ENCODE peak calls at places on chromosomes 1 and 21, in eight cellular contexts. One of them, this sample, is unnamed. For H3K27me3 and H3K4me1, the result is how much of the 10 kb centered on the place peaks cover.

GRCh38 chr1:36987276-36987675 is 47.0 kb downstream of the GRIK3 start:
- DNase-seq in aorta: no peak
- DNase-seq in cardiac muscle cell: no peak
- DNase-seq in spleen: no peak
- DNase-seq in fibroblast of lung: no peak
- DNase-seq in tibial artery: no peak
- DNase-seq in ascending aorta: no peak
- DNase-seq in ovary: no peak
- DNase-seq in this sample: no peak

GRCh38 chr1:82586473-82586872 is 785.7 kb downstream of the ADGRL2 start:
- DNase-seq in spleen: no peak
- DNase-seq in tibial artery: peak
- DNase-seq in cardiac muscle cell: peak
- DNase-seq in ovary: no peak
- DNase-seq in fibroblast of lung: peak
- DNase-seq in aorta: no peak
- DNase-seq in ascending aorta: no peak
- DNase-seq in this sample: no peak

GRCh38 chr21:14550200-14550599 is 4.1 kb upstream of the SAMSN1 start:
- DNase-seq in fibroblast of lung: no peak
- DNase-seq in cardiac muscle cell: no peak
- DNase-seq in spleen: no peak
- DNase-seq in tibial artery: no peak
- DNase-seq in aorta: no peak
- DNase-seq in ovary: no peak
- DNase-seq in ascending aorta: no peak
- DNase-seq in this sample: no peak

GRCh38 chr1:100358210-100358609 is 5.9 kb downstream of the CDC14A start:
- DNase-seq in ascending aorta: no peak
- DNase-seq in fibroblast of lung: peak
- DNase-seq in tibial artery: no peak
- DNase-seq in ovary: no peak
- DNase-seq in cardiac muscle cell: peak
- DNase-seq in spleen: no peak
- DNase-seq in aorta: no peak
- DNase-seq in this sample: no peak

GRCh38 chr1:58576727-58577675 is at the start of gene TACSTD2:
- DNase-seq in fibroblast of lung: no peak
- DNase-seq in aorta: peak
- DNase-seq in ascending aorta: no peak
- DNase-seq in ovary: no peak
- DNase-seq in cardiac muscle cell: peak
- DNase-seq in tibial artery: peak
- DNase-seq in spleen: peak
- DNase-seq in this sample: no peak

GRCh38 chr1:15902882-15903281 is 55.4 kb downstream of the SPEN start:
- DNase-seq in fibroblast of lung: peak
- DNase-seq in aorta: no peak
- DNase-seq in cardiac muscle cell: peak
- DNase-seq in ascending aorta: no peak
- DNase-seq in tibial artery: no peak
- DNase-seq in spleen: no peak
- DNase-seq in ovary: no peak
- DNase-seq in this sample: peak

GRCh38 chr1:62405247-62405646 is 31.6 kb upstream of the USP1 start:
- DNase-seq in cardiac muscle cell: no peak
- DNase-seq in spleen: no peak
- DNase-seq in ovary: no peak
- DNase-seq in tibial artery: no peak
- DNase-seq in ascending aorta: no peak
- DNase-seq in aorta: no peak
- DNase-seq in fibroblast of lung: no peak
- DNase-seq in this sample: no peak

GRCh38 chr1:219430419-219430818 is 182.5 kb downstream of the ZC3H11B start:
- DNase-seq in ascending aorta: no peak
- DNase-seq in aorta: no peak
- DNase-seq in cardiac muscle cell: no peak
- DNase-seq in ovary: no peak
- DNase-seq in tibial artery: no peak
- DNase-seq in fibroblast of lung: no peak
- DNase-seq in spleen: no peak
- DNase-seq in this sample: no peak

GRCh38 chr1:213186168-213186567 is 135.1 kb downstream of the RPS6KC1 start:
- DNase-seq in ovary: no peak
- DNase-seq in cardiac muscle cell: no peak
- DNase-seq in fibroblast of lung: no peak
- DNase-seq in spleen: no peak
- DNase-seq in tibial artery: no peak
- DNase-seq in ascending aorta: no peak
- DNase-seq in aorta: no peak
- DNase-seq in this sample: no peak

GRCh38 chr1:218983848-218984247 is 189.8 kb upstream of the LYPLAL1 start:
- DNase-seq in cardiac muscle cell: no peak
- DNase-seq in ovary: no peak
- DNase-seq in tibial artery: no peak
- DNase-seq in aorta: no peak
- DNase-seq in fibroblast of lung: no peak
- DNase-seq in ascending aorta: no peak
- DNase-seq in spleen: no peak
- DNase-seq in this sample: no peak

GRCh38 chr1:193629875-193630274 is 443.5 kb upstream of the B3GALT2 start:
- DNase-seq in fibroblast of lung: no peak
- DNase-seq in aorta: no peak
- DNase-seq in tibial artery: no peak
- DNase-seq in cardiac muscle cell: peak
- DNase-seq in spleen: no peak
- DNase-seq in ascending aorta: no peak
- DNase-seq in ovary: no peak
- DNase-seq in this sample: no peak

GRCh38 chr1:155030243-155030795 is 3.3 kb downstream of the DCST2 start:
- DNase-seq in cardiac muscle cell: no peak
- DNase-seq in spleen: no peak
- DNase-seq in aorta: no peak
- DNase-seq in ovary: no peak
- DNase-seq in fibroblast of lung: no peak
- DNase-seq in ascending aorta: no peak
- DNase-seq in tibial artery: no peak
- DNase-seq in this sample: no peak

GRCh38 chr1:12472798-12473551 is 145.0 kb downstream of the DHRS3 start:
- DNase-seq in cardiac muscle cell: no peak
- DNase-seq in tibial artery: no peak
- DNase-seq in fibroblast of lung: no peak
- DNase-seq in ascending aorta: no peak
- DNase-seq in aorta: no peak
- DNase-seq in ovary: no peak
- DNase-seq in spleen: peak
- DNase-seq in this sample: no peak

GRCh38 chr1:180235077-180235501 is 5.0 kb downstream of the LHX4 start:
- DNase-seq in ascending aorta: no peak
- DNase-seq in tibial artery: no peak
- DNase-seq in cardiac muscle cell: no peak
- DNase-seq in fibroblast of lung: no peak
- DNase-seq in spleen: no peak
- DNase-seq in ovary: no peak
- DNase-seq in aorta: peak
- DNase-seq in this sample: no peak

GRCh38 chr1:59391216-59392179 is 94.6 kb downstream of the FGGY start:
- DNase-seq in cardiac muscle cell: no peak
- DNase-seq in spleen: no peak
- DNase-seq in tibial artery: no peak
- DNase-seq in ovary: no peak
- DNase-seq in fibroblast of lung: no peak
- DNase-seq in aorta: no peak
- DNase-seq in ascending aorta: no peak
- DNase-seq in this sample: no peak

GRCh38 chr21:29938968-29939858 is 583 bp downstream of the GRIK1 start:
- DNase-seq in aorta: peak
- DNase-seq in spleen: peak
- DNase-seq in fibroblast of lung: peak
- DNase-seq in ascending aorta: no peak
- DNase-seq in tibial artery: no peak
- DNase-seq in ovary: no peak
- DNase-seq in cardiac muscle cell: peak
- DNase-seq in this sample: no peak

GRCh38 chr21:29939859-29940245 is at the start of gene GRIK1:
- DNase-seq in tibial artery: no peak
- DNase-seq in ovary: no peak
- DNase-seq in fibroblast of lung: peak
- DNase-seq in cardiac muscle cell: no peak
- DNase-seq in ascending aorta: no peak
- DNase-seq in aorta: no peak
- DNase-seq in spleen: no peak
- DNase-seq in this sample: no peak

GRCh38 chr21:29940993-29941392 is 1.2 kb upstream of the GRIK1 start:
- DNase-seq in aorta: no peak
- DNase-seq in spleen: no peak
- DNase-seq in tibial artery: no peak
- DNase-seq in ovary: no peak
- DNase-seq in cardiac muscle cell: no peak
- DNase-seq in ascending aorta: no peak
- DNase-seq in fibroblast of lung: no peak
- DNase-seq in this sample: no peak

GRCh38 chr21:29943885-29944284 is 4.1 kb upstream of the GRIK1 start:
- DNase-seq in aorta: no peak
- DNase-seq in spleen: no peak
- DNase-seq in cardiac muscle cell: no peak
- DNase-seq in ovary: no peak
- DNase-seq in tibial artery: no peak
- DNase-seq in ascending aorta: no peak
- DNase-seq in fibroblast of lung: no peak
- DNase-seq in this sample: no peak

GRCh38 chr21:29942033-29942432 is 2.2 kb upstream of the GRIK1 start:
- DNase-seq in aorta: no peak
- DNase-seq in tibial artery: no peak
- DNase-seq in fibroblast of lung: no peak
- DNase-seq in spleen: no peak
- DNase-seq in ovary: no peak
- DNase-seq in cardiac muscle cell: no peak
- DNase-seq in ascending aorta: no peak
- DNase-seq in this sample: no peak
- H3K27me3 ChIP-seq in aorta: under half
- H3K27me3 ChIP-seq in tibial artery: under half
- H3K27me3 ChIP-seq in fibroblast of lung: under half
- H3K27me3 ChIP-seq in spleen: under half
- H3K27me3 ChIP-seq in ovary: under half
- H3K27me3 ChIP-seq in cardiac muscle cell: half or more
- H3K27me3 ChIP-seq in ascending aorta: under half
- H3K27me3 ChIP-seq in this sample: half or more

DNA sequence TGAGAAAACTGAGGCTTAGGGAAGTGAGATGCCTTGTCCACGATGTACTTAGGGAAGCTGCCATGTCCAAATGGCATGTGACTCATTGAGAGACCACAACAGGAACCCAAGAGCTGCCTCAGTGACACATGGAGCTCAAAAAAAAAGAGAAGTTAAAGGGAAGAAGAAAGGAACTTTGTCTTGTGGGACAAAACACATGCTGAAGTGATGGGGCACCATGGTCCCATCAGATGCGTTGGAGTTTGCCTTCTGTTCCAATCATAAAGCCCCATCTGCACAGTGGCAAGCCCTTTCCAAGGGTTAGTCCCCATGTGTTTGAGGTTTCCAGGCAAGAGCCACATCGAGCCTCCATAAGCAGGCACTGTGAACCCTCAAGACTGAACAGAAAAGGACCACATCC is 8.0 kb downstream of the MED8 start:
- DNase-seq in aorta: no peak
- DNase-seq in ascending aorta: no peak
- DNase-seq in cardiac muscle cell: no peak
- DNase-seq in tibial artery: peak
- DNase-seq in fibroblast of lung: no peak
- DNase-seq in ovary: no peak
- DNase-seq in spleen: no peak
- DNase-seq in this sample: no peak
- H3K27ac ChIP-seq in aorta: no peak
- H3K27ac ChIP-seq in ascending aorta: no peak
- H3K27ac ChIP-seq in cardiac muscle cell: no peak
- H3K27ac ChIP-seq in tibial artery: no peak
- H3K27ac ChIP-seq in fibroblast of lung: no peak
- H3K27ac ChIP-seq in ovary: no peak
- H3K27ac ChIP-seq in spleen: peak
- H3K27ac ChIP-seq in this sample: no peak

GRCh38 chr1:38063616-38064015 is 17.0 kb upstream of the POU3F1 start:
- DNase-seq in aorta: no peak
- DNase-seq in tibial artery: no peak
- DNase-seq in spleen: no peak
- DNase-seq in fibroblast of lung: no peak
- DNase-seq in ovary: no peak
- DNase-seq in ascending aorta: no peak
- DNase-seq in cardiac muscle cell: no peak
- DNase-seq in this sample: no peak
- H3K4me1 ChIP-seq in aorta: under half
- H3K4me1 ChIP-seq in tibial artery: under half
- H3K4me1 ChIP-seq in spleen: under half
- H3K4me1 ChIP-seq in fibroblast of lung: under half
- H3K4me1 ChIP-seq in ovary: under half
- H3K4me1 ChIP-seq in ascending aorta: under half
- H3K4me1 ChIP-seq in cardiac muscle cell: under half
- H3K4me1 ChIP-seq in this sample: under half

GRCh38 chr1:25664357-25664796 is 47.8 kb downstream of the MAN1C1 start:
- DNase-seq in ascending aorta: no peak
- DNase-seq in spleen: no peak
- DNase-seq in fibroblast of lung: peak
- DNase-seq in ovary: no peak
- DNase-seq in aorta: no peak
- DNase-seq in cardiac muscle cell: peak
- DNase-seq in tibial artery: no peak
- DNase-seq in this sample: no peak

GRCh38 chr1:25664800-25665199 is 48.2 kb downstream of the MAN1C1 start:
- DNase-seq in cardiac muscle cell: no peak
- DNase-seq in ovary: no peak
- DNase-seq in spleen: no peak
- DNase-seq in fibroblast of lung: no peak
- DNase-seq in tibial artery: no peak
- DNase-seq in aorta: no peak
- DNase-seq in ascending aorta: no peak
- DNase-seq in this sample: no peak

GRCh38 chr1:25669781-25670567 is 53.4 kb downstream of the MAN1C1 start:
- DNase-seq in ovary: no peak
- DNase-seq in fibroblast of lung: no peak
- DNase-seq in ascending aorta: no peak
- DNase-seq in spleen: no peak
- DNase-seq in cardiac muscle cell: no peak
- DNase-seq in aorta: peak
- DNase-seq in tibial artery: no peak
- DNase-seq in this sample: no peak

GRCh38 chr1:25668931-25669573 is 52.5 kb downstream of the MAN1C1 start:
- DNase-seq in ascending aorta: no peak
- DNase-seq in spleen: peak
- DNase-seq in aorta: no peak
- DNase-seq in ovary: no peak
- DNase-seq in fibroblast of lung: no peak
- DNase-seq in tibial artery: no peak
- DNase-seq in cardiac muscle cell: no peak
- DNase-seq in this sample: no peak

DNA sequence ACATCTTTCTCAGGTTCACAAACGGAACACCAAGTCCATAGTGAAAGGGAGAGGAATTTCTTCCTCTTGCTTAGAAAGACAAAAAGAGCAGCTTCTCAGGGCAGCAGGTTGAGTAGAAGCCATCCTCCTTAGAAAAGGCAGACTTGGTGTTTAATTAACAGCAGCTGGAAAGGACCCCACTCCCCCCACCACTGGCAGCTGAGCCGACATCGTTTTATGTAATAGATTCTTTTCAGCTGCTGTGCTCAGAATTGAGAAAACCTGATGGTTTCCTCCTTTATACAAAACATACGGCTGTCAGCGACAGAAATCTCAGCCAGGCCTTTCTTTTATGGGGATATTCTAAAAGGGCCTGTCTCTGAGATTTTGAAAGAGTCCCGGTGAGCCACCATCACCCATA is 49.8 kb downstream of the MAN1C1 start:
- DNase-seq in ascending aorta: no peak
- DNase-seq in aorta: peak
- DNase-seq in fibroblast of lung: no peak
- DNase-seq in cardiac muscle cell: no peak
- DNase-seq in tibial artery: no peak
- DNase-seq in spleen: no peak
- DNase-seq in ovary: no peak
- DNase-seq in this sample: no peak
- H3K27me3 ChIP-seq in ascending aorta: under half
- H3K27me3 ChIP-seq in aorta: under half
- H3K27me3 ChIP-seq in fibroblast of lung: under half
- H3K27me3 ChIP-seq in cardiac muscle cell: under half
- H3K27me3 ChIP-seq in tibial artery: under half
- H3K27me3 ChIP-seq in spleen: under half
- H3K27me3 ChIP-seq in ovary: under half
- H3K27me3 ChIP-seq in this sample: under half

This sample was measured in SJSA1.